ENCODE peak calls at places on chromosome 2, in five cellular contexts. D is ACHN; L is hypothalamus; V is germinal center; N is stimulated activated CD8-positive, alpha-beta memory T cell treated with anti-CD3 and anti-CD28 coated beads, Interleukin-15, amount 100 ng/mL, for 24 hours. U is an unnamed sample.

GRCh38 chr2:188485496-188485895 is 193.8 kb downstream of the GULP1 start:
- DNase-seq in D (no peak), L (no peak), V (no peak), N (no peak), U (no peak)

GRCh38 chr2:160015746-160016145 is 46.7 kb downstream of the PLA2R1 start:
- DNase-seq in D (no peak), L (no peak), V (no peak), N (no peak), U (no peak)

GRCh38 chr2:216819766-216820165 is 40.1 kb downstream of the TNP1 start:
- DNase-seq in D (no peak), L (no peak), V (no peak), N (no peak), U (no peak)

GRCh38 chr2:224038830-224039079 is 331 bp downstream of the SERPINE2 start:
- DNase-seq in D (no peak), L (no peak), V (no peak), N (no peak), U (no peak)

GRCh38 chr2:96969321-96969720 is 17.1 kb downstream of the FAM178B start:
- DNase-seq in D (no peak), L (no peak), V (no peak), N (no peak), U (no peak)

GRCh38 chr2:218465987-218466633 is 47.2 kb downstream of the VIL1 start:
- DNase-seq in D (peak), L (no peak), V (peak), N (no peak), U (no peak)

GRCh38 chr2:46351388-46352141 is 54.4 kb downstream of the EPAS1 start:
- DNase-seq in D (no peak), L (no peak), V (no peak), N (peak), U (no peak)

GRCh38 chr2:132793532-132793931 is 123.5 kb upstream of the LYPD1 start:
- DNase-seq in D (no peak), L (no peak), V (no peak), N (no peak), U (no peak)

GRCh38 chr2:33581857-33582256 is 17.2 kb downstream of the FAM98A start:
- DNase-seq in D (no peak), L (no peak), V (no peak), N (no peak), U (no peak)